ENCODE peak calls at places on chromosomes 2 and 18, in five cellular contexts. F, C, X, P and R are unnamed samples.

GRCh38 chr2:10504994-10505820 is 57.1 kb upstream of the ODC1 start:
- DNase-seq in F (no peak), C (no peak), X (peak; percentile 15), P (no peak), R (peak; percentile 13)

GRCh38 chr2:45944075-45944474 is 292.6 kb downstream of the PRKCE start:
- DNase-seq in F (peak; percentile 63), C (no peak), X (no peak), P (no peak), R (no peak)

GRCh38 chr2:110650346-110650745 is 27.5 kb downstream of the BUB1 start:
- DNase-seq in F (no peak), C (no peak), X (no peak), P (no peak), R (no peak)

GRCh38 chr18:48163184-48164095 is 233.0 kb upstream of the SMAD2 start:
- DNase-seq in F (no peak), C (no peak), X (no peak), P (no peak), R (no peak)

GRCh38 chr2:224948859-224949258 is 93.4 kb downstream of the DOCK10 start:
- DNase-seq in F (peak; percentile 94), C (no peak), X (no peak), P (no peak), R (no peak)

GRCh38 chr2:200306969-200307811 is 697 bp downstream of the SPATS2L start:
- DNase-seq in F (peak; percentile 37), C (peak; percentile 41), X (peak; percentile 63), P (no peak), R (no peak)

GRCh38 chr2:239197146-239197545 is 203.7 kb downstream of the HDAC4 start:
- DNase-seq in F (no peak), C (no peak), X (no peak), P (no peak), R (peak; percentile 12)

GRCh38 chr18:24398515-24398914 is 891 bp upstream of the OSBPL1A start:
- DNase-seq in F (no peak), C (no peak), X (no peak), P (no peak), R (no peak)

GRCh38 chr2:150860301-150860700 is 372.8 kb upstream of the RND3 start:
- DNase-seq in F (no peak), C (peak; percentile 76), X (no peak), P (no peak), R (no peak)

GRCh38 chr2:23381084-23381483 is 3.9 kb upstream of the KLHL29 start:
- DNase-seq in F (peak; percentile 91), C (peak; percentile 30), X (peak; percentile 41), P (peak; percentile 18), R (peak; percentile 57)

GRCh38 chr2:40758778-40759177 is 306.9 kb upstream of the SLC8A1 start:
- DNase-seq in F (peak; percentile 31), C (no peak), X (no peak), P (no peak), R (no peak)

GRCh38 chr2:238974510-238975166 is 126.8 kb downstream of the TWIST2 start:
- DNase-seq in F (peak; percentile 93), C (no peak), X (no peak), P (no peak), R (no peak)

GRCh38 chr18:21943456-21943855 is 202.9 kb downstream of the MIB1 start:
- DNase-seq in F (no peak), C (no peak), X (no peak), P (no peak), R (no peak)

GRCh38 chr18:74806700-74807416 is 209.2 kb downstream of the ZNF407 start:
- DNase-seq in F (peak; percentile 66), C (no peak), X (no peak), P (peak; percentile 7), R (no peak)

GRCh38 chr2:73176205-73176880 is 26.0 kb upstream of the NOTO start:
- DNase-seq in F (peak; percentile 14), C (no peak), X (peak; percentile 36), P (peak; percentile 47), R (no peak)

GRCh38 chr2:197269173-197269572 is 41.4 kb downstream of the ANKRD44 start:
- DNase-seq in F (no peak), C (no peak), X (no peak), P (no peak), R (no peak)

GRCh38 chr2:54559593-54560145 is 103.5 kb downstream of the SPTBN1 start:
- DNase-seq in F (peak; percentile 91), C (peak; percentile 78), X (no peak), P (peak; percentile 83), R (peak; percentile 49)

GRCh38 chr2:238251986-238252385 is 12.1 kb upstream of the HES6 start:
- DNase-seq in F (no peak), C (no peak), X (no peak), P (no peak), R (no peak)

GRCh38 chr2:237207641-237208040 is 122.0 kb downstream of the COPS8 start:
- DNase-seq in F (no peak), C (peak; percentile 82), X (peak; percentile 23), P (no peak), R (peak; percentile 43)

GRCh38 chr2:100125641-100126040 is 16.7 kb downstream of the AFF3 start:
- DNase-seq in F (no peak), C (no peak), X (no peak), P (no peak), R (no peak)

GRCh38 chr18:48408111-48408726 is 964 bp downstream of the ZBTB7C start:
- DNase-seq in F (peak; percentile 16), C (no peak), X (no peak), P (no peak), R (no peak)

GRCh38 chr2:10235909-10236550 is 66.7 kb upstream of the HPCAL1 start:
- DNase-seq in F (no peak), C (no peak), X (no peak), P (no peak), R (no peak)

GRCh38 chr2:37388074-37388473 is 43.6 kb downstream of the QPCT start:
- DNase-seq in F (no peak), C (no peak), X (no peak), P (no peak), R (no peak)

GRCh38 chr2:148867079-148867769 is 7.8 kb upstream of the KIF5C start:
- DNase-seq in F (no peak), C (no peak), X (no peak), P (no peak), R (no peak)

GRCh38 chr2:7070483-7070882 is 153.3 kb downstream of the RNF144A start:
- DNase-seq in F (no peak), C (no peak), X (no peak), P (no peak), R (no peak)

GRCh38 chr2:221410487-221410886 is 161.6 kb downstream of the EPHA4 start:
- DNase-seq in F (no peak), C (no peak), X (no peak), P (no peak), R (no peak)

GRCh38 chr18:48037481-48038271 is 107.2 kb upstream of the SMAD2 start:
- DNase-seq in F (peak; percentile 9), C (no peak), X (peak; percentile 44), P (no peak), R (no peak)

GRCh38 chr2:16273111-16273510 is 332.8 kb downstream of the MYCN start:
- DNase-seq in F (no peak), C (no peak), X (no peak), P (no peak), R (no peak)

GRCh38 chr2:74223941-74224770 is 25.7 kb downstream of the MTHFD2 start:
- DNase-seq in F (no peak), C (no peak), X (peak; percentile 20), P (no peak), R (no peak)

GRCh38 chr2:191030521-191031154 is 16.7 kb upstream of the STAT1 start:
- DNase-seq in F (peak; percentile 78), C (peak; percentile 40), X (no peak), P (peak; percentile 52), R (no peak)

GRCh38 chr18:24514439-24514838 is 54.0 kb downstream of the HRH4 start:
- DNase-seq in F (peak; percentile 31), C (no peak), X (no peak), P (peak; percentile 30), R (no peak)

DNA sequence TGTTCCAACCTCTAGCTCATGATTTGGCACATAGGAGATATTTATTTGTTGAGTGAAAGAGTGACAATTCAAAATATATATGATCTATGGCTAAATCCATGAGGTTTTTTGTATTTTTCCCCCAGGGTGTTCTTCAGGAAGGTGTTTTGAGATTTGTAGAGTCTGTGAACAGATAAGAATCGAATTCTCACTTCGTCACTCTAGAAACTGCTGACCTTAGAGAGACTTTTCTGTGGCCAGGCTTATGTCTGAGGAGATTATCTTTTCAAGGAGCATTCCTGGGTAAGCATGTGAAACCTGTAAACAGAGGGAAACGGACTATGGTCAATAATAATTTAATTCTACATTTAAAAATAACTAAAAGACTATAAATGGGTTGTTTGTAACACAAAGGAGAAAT is 849 bp upstream of the ITGB6 start:
- DNase-seq in F (no peak), C (no peak), X (no peak), P (no peak), R (no peak)
- TF ChIP-seq POLR2A in F (no peak), C (no peak), X (no peak), P (no peak), R (no peak)

DNA sequence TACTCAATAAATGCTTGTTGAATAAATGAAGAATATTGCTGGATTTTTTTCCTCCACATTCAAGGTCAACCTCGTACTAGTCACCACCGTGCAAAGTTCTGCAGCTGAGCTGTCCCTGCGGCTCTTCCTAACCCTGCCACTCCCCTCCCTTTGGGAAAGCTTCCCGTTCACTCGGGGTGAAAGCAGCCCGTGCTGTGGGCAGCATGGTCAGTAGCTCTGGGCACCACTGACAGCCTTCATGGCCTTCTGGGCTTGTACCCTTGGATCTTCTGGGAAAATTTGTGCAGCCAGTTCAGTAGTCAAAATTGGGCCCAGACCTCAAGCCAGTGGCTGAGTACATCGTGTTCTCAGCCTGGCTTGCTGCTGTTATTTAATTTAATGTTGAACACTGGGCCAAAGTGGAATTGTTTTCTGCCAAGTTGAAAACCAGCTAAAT is 469.2 kb upstream of the RAB12 start:
- DNase-seq in F (no peak), C (no peak), X (no peak), P (no peak), R (no peak)
- TF ChIP-seq POLR2AphosphoS5 in F (no peak), C (no peak), X (no peak), P (no peak), R (no peak)

DNA sequence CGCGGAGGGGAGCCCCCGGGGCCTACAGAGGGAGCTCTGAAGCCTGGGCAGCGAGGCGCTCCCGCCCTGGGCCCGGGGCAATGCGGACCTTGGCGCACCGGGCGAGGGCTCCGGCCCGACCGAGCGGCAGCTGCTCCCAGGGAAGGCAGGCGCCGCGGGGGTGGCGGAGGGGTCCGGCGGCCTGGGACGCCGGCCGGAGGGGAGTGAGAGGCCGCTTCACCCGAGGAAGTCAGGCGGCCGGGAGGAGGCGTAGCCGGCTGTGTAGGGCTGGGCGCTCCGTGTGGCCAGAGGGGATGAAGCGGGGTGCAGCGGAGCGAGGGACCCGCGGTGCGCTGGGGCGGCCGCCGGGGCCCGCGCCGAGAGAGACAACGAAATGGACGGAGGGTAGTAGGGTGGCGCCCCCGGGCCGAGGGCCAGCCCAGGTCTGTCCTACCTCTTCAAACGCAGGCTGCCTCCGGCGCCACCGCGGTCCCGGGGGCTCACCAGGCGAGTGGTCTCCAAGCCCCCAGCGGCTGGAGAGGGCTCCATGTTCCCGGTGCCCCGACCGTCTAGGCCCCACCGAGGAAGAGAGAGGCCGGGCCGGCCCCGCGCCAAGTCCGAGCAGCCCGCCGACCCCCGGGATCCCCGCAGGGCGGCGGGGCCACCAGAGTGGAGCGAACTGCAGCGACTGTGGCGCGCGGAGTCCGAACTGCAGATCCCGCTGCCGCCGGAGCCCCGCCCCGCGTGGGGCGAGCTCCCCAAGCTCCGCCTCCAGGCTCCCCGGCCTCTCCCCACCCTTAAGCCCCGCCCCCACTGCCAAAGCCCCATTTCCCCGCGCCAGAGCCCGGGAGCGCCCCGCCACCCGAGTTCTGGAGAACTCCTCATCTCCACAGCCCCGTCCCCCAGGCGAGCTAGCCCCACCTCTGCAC is at the start of gene SLC30A3:
- DNase-seq in F (peak; percentile 62), C (peak; percentile 42), X (peak; percentile 72), P (no peak), R (no peak)
- TF ChIP-seq POLR2A in F (no peak), C (no peak), X (no peak), P (no peak), R (no peak)

GRCh38 chr18:68714707-68715496 is at the start of gene TMX3:
- DNase-seq in F (peak; percentile 96), C (peak; percentile 83), X (peak; percentile 91), P (peak; percentile 89), R (peak; percentile 71)
- TF ChIP-seq POLR2AphosphoS5 in F (peak; percentile 67), C (peak; percentile 91), X (peak; percentile 42), P (peak; percentile 72), R (peak; percentile 36)